ENCODE peak calls at places on chromosomes 1 and 21, in five cellular contexts. W, N, P, R and Y are unnamed samples.

GRCh38 chr1:162498442-162498785 is 796 bp downstream of the UHMK1 start:
- DNase-seq in N (no peak), P (no peak), W (peak), R (no peak), Y (peak)

GRCh38 chr1:9561429-9561828 is 22.2 kb downstream of the SLC25A33 start:
- DNase-seq in W (peak), N (no peak), R (peak), P (peak), Y (no peak)

GRCh38 chr21:44709426-44710293 is 1.7 kb downstream of the TSPEAR start:
- DNase-seq in P (no peak), W (no peak), N (no peak), R (no peak), Y (peak)

GRCh38 chr21:44856131-44856530 is 17.4 kb downstream of the PTTG1IP start:
- DNase-seq in W (no peak), R (no peak), N (no peak), P (no peak), Y (no peak)

GRCh38 chr1:25810341-25811299 is 9.1 kb upstream of the MTFR1L start:
- DNase-seq in W (peak), N (peak), P (peak), R (peak), Y (peak)

GRCh38 chr1:76240321-76240720 is 165.8 kb downstream of the ST6GALNAC3 start:
- DNase-seq in N (no peak), W (no peak), P (no peak), R (peak), Y (no peak)

GRCh38 chr1:161420763-161421455 is 53.2 kb upstream of the CFAP126 start:
- DNase-seq in W (peak), N (no peak), R (peak), P (no peak), Y (no peak)

GRCh38 chr1:34796990-34797389 is 4.2 kb downstream of the GJA4 start:
- DNase-seq in P (no peak), R (no peak), N (no peak), W (no peak), Y (no peak)

GRCh38 chr1:119080586-119080985 is 59.9 kb downstream of the WARS2 start:
- DNase-seq in W (peak), P (no peak), R (no peak), N (peak), Y (no peak)

GRCh38 chr1:53593758-53594380 is 134.7 kb downstream of the DMRTB1 start:
- DNase-seq in P (peak), W (peak), N (no peak), R (no peak), Y (no peak)

GRCh38 chr1:67019600-67020136 is 34.3 kb downstream of the SLC35D1 start:
- DNase-seq in R (peak), P (no peak), N (no peak), W (peak), Y (no peak)

GRCh38 chr1:229080361-229080760 is 190.6 kb upstream of the RAB4A start:
- DNase-seq in N (no peak), P (no peak), W (no peak), R (no peak), Y (no peak)

GRCh38 chr21:45439171-45439872 is 34.4 kb downstream of the COL18A1 start:
- DNase-seq in P (peak), R (peak), N (peak), W (peak), Y (peak)

GRCh38 chr21:45417256-45417950 is 12.4 kb downstream of the COL18A1 start:
- DNase-seq in W (no peak), P (no peak), N (no peak), R (no peak), Y (no peak)

GRCh38 chr1:73903092-73903491 is 294.9 kb downstream of the LRRIQ3 start:
- DNase-seq in N (no peak), W (no peak), P (no peak), R (no peak), Y (no peak)

GRCh38 chr1:5709976-5710375 is 282.2 kb downstream of the NPHP4 start:
- DNase-seq in N (no peak), R (no peak), W (no peak), P (no peak), Y (no peak)

GRCh38 chr1:16152521-16153087 is 3.3 kb downstream of the EPHA2 start:
- DNase-seq in P (no peak), W (peak), N (no peak), R (no peak), Y (no peak)

GRCh38 chr1:87787551-87787950 is 458.9 kb downstream of the LMO4 start:
- DNase-seq in W (no peak), R (no peak), P (no peak), N (no peak), Y (no peak)

GRCh38 chr1:20371411-20371810 is 80.7 kb downstream of the VWA5B1 start:
- DNase-seq in N (no peak), W (peak), P (no peak), R (no peak), Y (no peak)

GRCh38 chr21:39125752-39126485 is 57.3 kb downstream of the PSMG1 start:
- DNase-seq in R (peak), P (peak), W (peak), N (peak), Y (peak)
- TF ChIP-seq CTCF in R (peak), P (peak), W (peak), N (peak), Y (peak)

GRCh38 chr1:155167166-155168104 is 5.7 kb downstream of the KRTCAP2 start:
- DNase-seq in R (peak), N (peak), W (peak), P (peak), Y (peak)
- TF ChIP-seq CTCF in R (peak), N (peak), W (peak), P (peak), Y (peak)

GRCh38 chr21:30838536-30838935 is 9.0 kb upstream of the KRTAP7-1 start:
- DNase-seq in N (no peak), R (no peak), W (no peak), P (no peak), Y (no peak)

GRCh38 chr21:30842990-30843389 is 13.4 kb upstream of the KRTAP7-1 start:
- DNase-seq in P (no peak), W (no peak), R (no peak), N (no peak), Y (no peak)

DNA sequence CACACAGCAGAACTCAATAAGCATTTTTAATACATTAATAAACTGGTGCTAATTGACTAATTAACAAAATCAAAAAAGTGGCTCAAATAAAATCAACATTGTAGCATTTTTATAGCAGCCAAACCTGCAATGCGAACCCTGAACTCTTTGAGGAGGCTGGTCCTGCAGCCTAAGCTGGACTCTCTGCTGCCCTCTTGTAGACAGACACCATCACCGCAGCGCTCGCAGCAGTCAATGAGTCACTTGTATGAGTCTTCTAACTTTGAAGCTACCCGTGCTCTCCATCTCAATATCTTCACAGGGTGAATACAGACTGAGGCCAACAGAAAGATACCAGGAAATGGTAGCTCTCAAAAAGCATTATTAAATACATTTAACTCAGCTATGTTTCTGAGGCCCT is 9.7 kb upstream of the KRTAP7-1 start:
- DNase-seq in R (peak), W (no peak), P (peak), N (no peak), Y (no peak)
- TF ChIP-seq CTCF in R (peak), W (no peak), P (peak), N (no peak), Y (no peak)

GRCh38 chr1:48228156-48228555 is 5.6 kb downstream of the SLC5A9 start:
- DNase-seq in W (no peak), R (no peak), N (no peak), P (no peak), Y (no peak)
- TF ChIP-seq CTCF in W (no peak), R (no peak), N (no peak), P (no peak), Y (no peak)

GRCh38 chr1:111161843-111162242 is 21.8 kb downstream of the CEPT1 start:
- DNase-seq in W (peak), N (no peak), R (peak), P (no peak), Y (no peak)
- TF ChIP-seq CTCF in W (no peak), N (no peak), R (no peak), P (no peak), Y (no peak)

GRCh38 chr1:207420109-207420508 is 34.0 kb upstream of the CR2 start:
- DNase-seq in P (no peak), W (no peak), N (no peak), R (no peak), Y (no peak)

GRCh38 chr1:207421078-207421477 is 33.0 kb upstream of the CR2 start:
- DNase-seq in W (no peak), P (no peak), R (no peak), N (no peak), Y (no peak)

GRCh38 chr1:207424570-207425131 is 29.5 kb upstream of the CR2 start:
- DNase-seq in N (no peak), P (no peak), R (no peak), W (no peak), Y (peak)

GRCh38 chr1:207427832-207428231 is 26.3 kb upstream of the CR2 start:
- DNase-seq in W (no peak), P (no peak), N (no peak), R (no peak), Y (no peak)

DNA sequence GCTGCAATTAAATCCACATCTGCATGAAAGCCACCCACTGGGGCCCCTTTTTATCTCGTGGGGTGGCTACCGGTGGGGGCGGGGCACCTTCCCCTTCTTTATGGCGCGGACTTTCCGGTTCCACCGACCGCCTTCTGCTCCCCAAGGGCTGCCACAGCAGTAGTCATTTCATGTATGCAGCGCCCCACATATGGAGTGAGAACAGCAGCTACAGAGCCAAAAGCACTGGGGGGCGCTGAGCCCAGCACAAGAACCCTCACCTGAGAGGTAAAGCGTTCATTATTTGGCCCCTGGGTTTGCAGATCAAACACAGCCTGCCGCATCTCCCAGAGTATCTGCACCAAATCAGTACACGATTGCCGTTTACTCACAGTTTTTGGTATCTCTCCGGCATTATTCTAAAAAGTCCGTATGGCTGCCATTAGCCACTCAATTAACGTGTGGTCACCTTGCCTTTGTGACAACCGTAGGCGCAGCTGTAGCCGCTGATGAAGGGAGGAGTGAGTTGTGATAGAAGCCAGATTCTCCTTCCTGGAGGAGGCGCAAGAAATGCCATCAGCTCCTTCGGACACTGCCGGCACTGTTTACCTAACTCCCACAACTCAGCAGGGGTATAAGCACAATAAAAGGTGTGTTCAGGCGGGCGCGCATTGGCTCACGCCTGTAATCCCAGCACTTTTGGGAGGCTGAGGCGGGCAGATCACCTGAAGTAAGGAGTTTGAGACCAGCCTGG is 30.4 kb upstream of the CR2 start:
- DNase-seq in N (no peak), P (no peak), W (no peak), R (no peak), Y (no peak)
- TF ChIP-seq CTCF in N (no peak), P (no peak), W (no peak), R (no peak), Y (peak)